ENCODE peak calls at places on chromosomes 11 and 22, in six cellular contexts. One of them, this sample, is unnamed.

GRCh38 chr11:19345848-19346681 is 105.3 kb upstream of the E2F8 start:
- DNase-seq in kidney: peak; percentile 80
- DNase-seq in mammary epithelial cell: no peak
- DNase-seq in K562: no peak
- DNase-seq in fibroblast of lung: no peak
- DNase-seq in H9: no peak
- DNase-seq in this sample: no peak

GRCh38 chr22:49191506-49191980 is 636.1 kb downstream of the BRD1 start:
- DNase-seq in fibroblast of lung: no peak
- DNase-seq in kidney: peak; percentile 62
- DNase-seq in H9: no peak
- DNase-seq in mammary epithelial cell: no peak
- DNase-seq in K562: no peak
- DNase-seq in this sample: no peak

GRCh38 chr11:93569496-93569895 is 26.3 kb upstream of the SMCO4 start:
- DNase-seq in K562: no peak
- DNase-seq in mammary epithelial cell: no peak
- DNase-seq in kidney: no peak
- DNase-seq in fibroblast of lung: no peak
- DNase-seq in H9: no peak
- DNase-seq in this sample: no peak

GRCh38 chr11:75499423-75500305 is 26.1 kb downstream of the GDPD5 start:
- DNase-seq in fibroblast of lung: peak; percentile 98
- DNase-seq in mammary epithelial cell: peak; percentile 73
- DNase-seq in kidney: no peak
- DNase-seq in K562: no peak
- DNase-seq in H9: no peak
- DNase-seq in this sample: peak; percentile 97

GRCh38 chr11:18705651-18706281 is 7.2 kb downstream of the TMEM86A start:
- DNase-seq in H9: no peak
- DNase-seq in fibroblast of lung: no peak
- DNase-seq in mammary epithelial cell: no peak
- DNase-seq in K562: no peak
- DNase-seq in kidney: peak; percentile 86
- DNase-seq in this sample: no peak

GRCh38 chr11:113446112-113446511 is 29.1 kb downstream of the DRD2 start:
- DNase-seq in mammary epithelial cell: peak; percentile 88
- DNase-seq in fibroblast of lung: peak; percentile 36
- DNase-seq in kidney: no peak
- DNase-seq in K562: no peak
- DNase-seq in H9: no peak
- DNase-seq in this sample: peak; percentile 23

GRCh38 chr22:28934026-28934425 is 50.7 kb downstream of the ZNRF3 start:
- DNase-seq in H9: no peak
- DNase-seq in fibroblast of lung: no peak
- DNase-seq in mammary epithelial cell: no peak
- DNase-seq in kidney: no peak
- DNase-seq in K562: no peak
- DNase-seq in this sample: no peak

GRCh38 chr22:30046716-30047363 is 33.4 kb upstream of the HORMAD2 start:
- DNase-seq in mammary epithelial cell: no peak
- DNase-seq in H9: no peak
- DNase-seq in fibroblast of lung: no peak
- DNase-seq in kidney: no peak
- DNase-seq in K562: no peak
- DNase-seq in this sample: no peak

GRCh38 chr22:49439373-49439772 is 388.3 kb downstream of the BRD1 start:
- DNase-seq in K562: no peak
- DNase-seq in fibroblast of lung: no peak
- DNase-seq in mammary epithelial cell: no peak
- DNase-seq in kidney: peak; percentile 37
- DNase-seq in H9: no peak
- DNase-seq in this sample: no peak

GRCh38 chr11:748007-748359 is 719 bp downstream of the TALDO1 start:
- DNase-seq in K562: peak; percentile 55
- DNase-seq in H9: no peak
- DNase-seq in fibroblast of lung: peak; percentile 34
- DNase-seq in mammary epithelial cell: no peak
- DNase-seq in kidney: peak; percentile 76
- DNase-seq in this sample: no peak

GRCh38 chr11:45087301-45087700 is 59.1 kb upstream of the PRDM11 start:
- DNase-seq in kidney: peak; percentile 59
- DNase-seq in K562: no peak
- DNase-seq in H9: no peak
- DNase-seq in mammary epithelial cell: no peak
- DNase-seq in fibroblast of lung: no peak
- DNase-seq in this sample: no peak

GRCh38 chr11:115164774-115165173 is 339.4 kb downstream of the CADM1 start:
- DNase-seq in mammary epithelial cell: no peak
- DNase-seq in fibroblast of lung: peak; percentile 30
- DNase-seq in kidney: no peak
- DNase-seq in K562: no peak
- DNase-seq in H9: peak; percentile 82
- DNase-seq in this sample: peak; percentile 15

GRCh38 chr11:75474878-75475766 is 42.1 kb upstream of the KLHL35 start:
- DNase-seq in mammary epithelial cell: no peak
- DNase-seq in fibroblast of lung: peak; percentile 29
- DNase-seq in H9: peak; percentile 87
- DNase-seq in K562: peak; percentile 90
- DNase-seq in kidney: peak; percentile 90
- DNase-seq in this sample: no peak

GRCh38 chr11:16763746-16764145 is 25.3 kb downstream of the C11orf58 start:
- DNase-seq in kidney: no peak
- DNase-seq in K562: no peak
- DNase-seq in mammary epithelial cell: no peak
- DNase-seq in H9: no peak
- DNase-seq in fibroblast of lung: no peak
- DNase-seq in this sample: no peak

DNA sequence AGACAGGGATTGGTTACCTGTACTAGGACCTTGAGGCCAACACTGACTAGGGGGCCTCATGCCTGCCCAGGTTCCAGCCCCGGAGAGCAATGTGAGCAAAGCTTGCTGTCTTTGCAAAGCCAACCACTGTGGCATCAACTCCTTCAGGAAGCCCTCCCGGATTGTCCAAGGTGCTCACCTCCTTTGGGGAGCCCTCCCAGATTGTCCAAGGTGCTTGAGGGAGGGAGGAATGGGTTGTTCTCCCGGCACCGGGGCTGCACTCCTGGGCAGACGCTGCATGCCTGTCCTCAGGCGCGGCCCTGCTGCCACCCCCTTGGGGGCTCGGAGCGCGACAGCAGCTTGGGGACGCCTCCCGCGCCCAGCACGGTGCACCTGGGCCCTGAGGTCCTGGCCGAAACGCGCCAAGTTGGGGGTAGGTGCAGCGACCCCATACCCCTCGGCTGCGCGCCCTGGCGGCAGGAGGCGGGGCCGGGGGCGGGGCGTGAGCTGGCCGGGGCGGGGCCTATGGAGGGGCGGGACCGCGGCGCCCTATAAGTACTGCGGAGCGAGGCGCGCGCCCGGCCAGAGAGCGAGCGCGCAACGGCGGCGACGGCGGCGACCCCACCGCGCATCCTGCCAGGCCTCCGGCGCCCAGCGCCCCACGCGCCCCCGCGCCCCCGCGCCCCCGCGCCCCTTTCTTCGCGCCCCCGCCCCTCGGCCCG is at the start of gene CD81:
- DNase-seq in fibroblast of lung: no peak
- DNase-seq in kidney: peak; percentile 90
- DNase-seq in K562: peak; percentile 55
- DNase-seq in H9: peak; percentile 54
- DNase-seq in mammary epithelial cell: no peak
- DNase-seq in this sample: no peak
- TF ChIP-seq CTCF in fibroblast of lung: no peak
- TF ChIP-seq CTCF in kidney: no peak
- TF ChIP-seq CTCF in K562: no peak
- TF ChIP-seq CTCF in H9: no peak
- TF ChIP-seq CTCF in mammary epithelial cell: no peak
- TF ChIP-seq CTCF in this sample: no peak

DNA sequence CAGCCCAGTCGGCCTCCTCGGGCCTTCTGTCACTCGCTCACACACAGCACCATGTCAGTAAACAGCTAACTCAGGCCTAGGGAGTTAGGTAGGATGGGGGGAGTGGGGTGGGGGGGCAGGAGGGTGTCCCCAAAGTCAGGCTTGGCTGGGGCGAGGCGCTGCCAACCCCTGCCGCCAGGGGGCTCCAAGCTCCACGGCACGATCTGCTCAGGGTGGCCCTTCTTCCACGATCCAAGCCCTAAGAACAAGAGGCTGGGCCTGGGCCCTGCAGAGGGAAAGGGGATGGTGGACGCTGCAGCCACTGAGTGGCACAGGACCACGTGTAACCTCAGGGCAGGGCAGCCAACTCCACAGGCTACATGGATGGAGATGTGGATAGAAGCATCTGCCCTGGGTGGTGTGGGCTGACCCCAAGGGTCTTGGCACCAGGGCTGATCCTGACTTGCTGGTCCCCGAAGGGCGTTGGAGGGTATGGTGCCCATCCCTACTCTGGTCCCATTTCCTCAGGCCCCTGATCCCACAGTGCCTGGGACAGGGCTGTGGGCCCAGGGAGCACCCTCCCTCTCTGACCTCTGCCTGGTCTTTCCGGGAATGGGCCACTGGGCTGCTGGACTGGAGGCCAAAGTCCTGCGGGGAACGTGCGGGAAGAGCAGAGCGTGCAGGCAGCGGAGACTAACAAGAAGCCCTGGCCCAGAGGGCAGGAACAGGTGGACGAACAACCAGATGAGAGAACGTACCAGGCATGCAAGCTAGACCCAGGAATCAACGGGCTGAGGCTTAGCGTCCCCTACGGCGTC is 29.1 kb upstream of the TXNRD2 start:
- DNase-seq in mammary epithelial cell: no peak
- DNase-seq in fibroblast of lung: peak; percentile 35
- DNase-seq in K562: peak; percentile 96
- DNase-seq in kidney: no peak
- DNase-seq in H9: peak; percentile 71
- DNase-seq in this sample: no peak
- H3K9ac ChIP-seq in mammary epithelial cell: no peak overlapping the region
- H3K9ac ChIP-seq in fibroblast of lung: no peak overlapping the region
- H3K9ac ChIP-seq in K562: no peak overlapping the region
- H3K9ac ChIP-seq in kidney: no peak overlapping the region
- H3K9ac ChIP-seq in H9: no peak overlapping the region
- H3K9ac ChIP-seq in this sample: no peak overlapping the region

GRCh38 chr11:71530602-71531001 is 3.5 kb downstream of the KRTAP5-7 start:
- DNase-seq in mammary epithelial cell: no peak
- DNase-seq in H9: no peak
- DNase-seq in kidney: no peak
- DNase-seq in K562: no peak
- DNase-seq in fibroblast of lung: no peak
- DNase-seq in this sample: no peak
- TF ChIP-seq CTCF in mammary epithelial cell: no peak
- TF ChIP-seq CTCF in H9: no peak
- TF ChIP-seq CTCF in kidney: no peak
- TF ChIP-seq CTCF in K562: no peak
- TF ChIP-seq CTCF in fibroblast of lung: no peak
- TF ChIP-seq CTCF in this sample: no peak

GRCh38 chr22:42656578-42656977 is 7.4 kb upstream of the CYB5R3 start:
- DNase-seq in kidney: no peak
- DNase-seq in fibroblast of lung: no peak
- DNase-seq in H9: no peak
- DNase-seq in K562: no peak
- DNase-seq in mammary epithelial cell: no peak
- DNase-seq in this sample: no peak

GRCh38 chr22:42664976-42665831 is 16.0 kb upstream of the CYB5R3 start:
- DNase-seq in mammary epithelial cell: peak; percentile 47
- DNase-seq in kidney: no peak
- DNase-seq in H9: no peak
- DNase-seq in K562: no peak
- DNase-seq in fibroblast of lung: no peak
- DNase-seq in this sample: no peak

GRCh38 chr22:42662114-42663021 is 13.2 kb upstream of the CYB5R3 start:
- DNase-seq in H9: peak; percentile 86
- DNase-seq in kidney: peak; percentile 93
- DNase-seq in fibroblast of lung: peak; percentile 36
- DNase-seq in mammary epithelial cell: peak; percentile 54
- DNase-seq in K562: peak; percentile 75
- DNase-seq in this sample: peak; percentile 22
- H3K9ac ChIP-seq in H9: peak overlapping the region; percentile 39
- H3K9ac ChIP-seq in kidney: peak overlapping the region; percentile 46
- H3K9ac ChIP-seq in fibroblast of lung: peak overlapping the region; percentile 70
- H3K9ac ChIP-seq in mammary epithelial cell: no peak overlapping the region
- H3K9ac ChIP-seq in K562: no peak overlapping the region
- H3K9ac ChIP-seq in this sample: peak overlapping the region; percentile 75

GRCh38 chr11:74154621-74155281 is 16.1 kb downstream of the C2CD3 start:
- DNase-seq in H9: no peak
- DNase-seq in mammary epithelial cell: peak; percentile 14
- DNase-seq in K562: no peak
- DNase-seq in fibroblast of lung: peak; percentile 68
- DNase-seq in kidney: no peak
- DNase-seq in this sample: peak; percentile 60

GRCh38 chr11:74162688-74163467 is 7.9 kb downstream of the C2CD3 start:
- DNase-seq in K562: no peak
- DNase-seq in H9: no peak
- DNase-seq in fibroblast of lung: no peak
- DNase-seq in kidney: no peak
- DNase-seq in mammary epithelial cell: no peak
- DNase-seq in this sample: no peak

GRCh38 chr11:74159642-74160041 is 11.2 kb downstream of the C2CD3 start:
- DNase-seq in H9: no peak
- DNase-seq in kidney: no peak
- DNase-seq in fibroblast of lung: no peak
- DNase-seq in mammary epithelial cell: no peak
- DNase-seq in K562: no peak
- DNase-seq in this sample: no peak

GRCh38 chr11:74153224-74153623 is 17.6 kb downstream of the C2CD3 start:
- DNase-seq in H9: no peak
- DNase-seq in mammary epithelial cell: no peak
- DNase-seq in kidney: no peak
- DNase-seq in K562: no peak
- DNase-seq in fibroblast of lung: no peak
- DNase-seq in this sample: no peak

DNA sequence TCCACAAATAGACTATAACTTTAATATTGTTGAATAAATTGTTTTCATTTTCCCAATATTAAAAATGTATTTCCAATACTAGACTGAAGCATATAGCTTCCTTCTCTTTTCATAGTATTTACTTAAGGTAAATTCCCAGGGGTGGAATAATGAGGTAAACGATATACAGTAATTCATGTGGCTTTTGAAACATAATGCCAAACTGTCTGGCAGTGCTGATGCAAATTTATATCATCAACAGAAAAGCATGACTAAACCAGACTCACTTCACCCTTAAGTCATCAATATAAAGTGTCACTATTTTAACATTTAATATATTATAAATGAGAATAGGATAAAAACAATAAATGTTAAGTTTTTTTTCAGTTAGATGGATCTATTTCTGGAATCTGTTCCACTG is 13.6 kb downstream of the C2CD3 start:
- DNase-seq in K562: no peak
- DNase-seq in fibroblast of lung: peak; percentile 65
- DNase-seq in kidney: no peak
- DNase-seq in H9: no peak
- DNase-seq in mammary epithelial cell: peak; percentile 47
- DNase-seq in this sample: peak; percentile 60
- TF ChIP-seq CTCF in K562: no peak
- TF ChIP-seq CTCF in fibroblast of lung: no peak
- TF ChIP-seq CTCF in kidney: no peak
- TF ChIP-seq CTCF in H9: no peak
- TF ChIP-seq CTCF in mammary epithelial cell: no peak
- TF ChIP-seq CTCF in this sample: no peak

GRCh38 chr11:28547395-28547794 is 439.2 kb downstream of the METTL15 start:
- DNase-seq in H9: no peak
- DNase-seq in fibroblast of lung: no peak
- DNase-seq in K562: no peak
- DNase-seq in kidney: no peak
- DNase-seq in mammary epithelial cell: no peak
- DNase-seq in this sample: no peak
- H3K9ac ChIP-seq in H9: no peak overlapping the region
- H3K9ac ChIP-seq in fibroblast of lung: no peak overlapping the region
- H3K9ac ChIP-seq in K562: no peak overlapping the region
- H3K9ac ChIP-seq in kidney: no peak overlapping the region
- H3K9ac ChIP-seq in mammary epithelial cell: no peak overlapping the region
- H3K9ac ChIP-seq in this sample: no peak overlapping the region

GRCh38 chr11:5369793-5370192 is 13.8 kb upstream of the OR51M1 start:
- DNase-seq in mammary epithelial cell: no peak
- DNase-seq in K562: peak; percentile 63
- DNase-seq in H9: no peak
- DNase-seq in kidney: no peak
- DNase-seq in fibroblast of lung: no peak
- DNase-seq in this sample: no peak
- TF ChIP-seq CTCF in mammary epithelial cell: peak; percentile 28
- TF ChIP-seq CTCF in K562: peak; percentile 68
- TF ChIP-seq CTCF in H9: peak; percentile 48
- TF ChIP-seq CTCF in kidney: no peak
- TF ChIP-seq CTCF in fibroblast of lung: peak; percentile 56
- TF ChIP-seq CTCF in this sample: peak; percentile 68

This sample was measured in astrocyte.